ENCODE peak calls at places on chromosomes 7 and 10, in four cellular contexts. Z is kidney epithelial cell, F is testis, U is bronchial epithelial cell. H is an unnamed sample.

GRCh38 chr10:119521443-119522204 is 20.9 kb downstream of the RGS10 start:
- DNase-seq in F (no peak), Z (peak), U (peak), H (peak)

GRCh38 chr7:45223078-45223477 is 65.5 kb downstream of the RAMP3 start:
- DNase-seq in Z (no peak), U (no peak), F (no peak), H (no peak)

GRCh38 chr7:105222953-105223352 is 165.8 kb downstream of the SRPK2 start:
- DNase-seq in Z (no peak), F (no peak), U (no peak), H (no peak)

GRCh38 chr7:119964640-119965542 is 308.1 kb upstream of the KCND2 start:
- DNase-seq in U (no peak), Z (no peak), F (no peak), H (no peak)

GRCh38 chr7:154289119-154289518 is 236.9 kb downstream of the DPP6 start:
- DNase-seq in Z (no peak), U (no peak), F (no peak), H (no peak)

GRCh38 chr10:48792687-48793096 is 108.0 kb downstream of the WDFY4 start:
- DNase-seq in U (peak), Z (no peak), F (no peak), H (peak)

GRCh38 chr7:105639677-105640493 is 58.6 kb upstream of the EFCAB10 start:
- DNase-seq in U (no peak), F (no peak), Z (no peak), H (no peak)

GRCh38 chr10:34024708-34025425 is 690.4 kb upstream of the NRP1 start:
- DNase-seq in U (peak), F (peak), Z (no peak), H (no peak)

GRCh38 chr10:30489291-30489823 is 55.4 kb downstream of the MAP3K8 start:
- DNase-seq in U (no peak), F (no peak), Z (no peak), H (no peak)

GRCh38 chr10:69769395-69769989 is 32.2 kb upstream of the COL13A1 start:
- DNase-seq in Z (peak), F (peak), U (peak), H (peak)

GRCh38 chr7:84331665-84332064 is 137.1 kb upstream of the SEMA3A start:
- DNase-seq in F (no peak), U (no peak), Z (peak), H (peak)

GRCh38 chr10:69232736-69233135 is 12.6 kb downstream of the HKDC1 start:
- DNase-seq in U (no peak), F (no peak), Z (no peak), H (no peak)

GRCh38 chr10:19014034-19014433 is 34.6 kb upstream of the MALRD1 start:
- DNase-seq in F (no peak), Z (peak), U (peak), H (peak)

GRCh38 chr7:21942955-21943354 is 2.7 kb downstream of the CDCA7L start:
- DNase-seq in Z (no peak), F (no peak), U (no peak), H (no peak)

GRCh38 chr7:27586825-27587224 is 75.9 kb downstream of the HIBADH start:
- DNase-seq in U (no peak), Z (no peak), F (no peak), H (no peak)

GRCh38 chr10:17981766-17982380 is 30.2 kb downstream of the SLC39A12 start:
- DNase-seq in Z (no peak), F (no peak), U (peak), H (peak)

GRCh38 chr10:4902571-4903011 is 60.6 kb upstream of the AKR1C1 start:
- DNase-seq in Z (no peak), F (peak), U (peak), H (no peak)

GRCh38 chr7:42254217-42254616 is 17.2 kb upstream of the GLI3 start:
- DNase-seq in F (no peak), Z (no peak), U (peak), H (no peak)

GRCh38 chr10:93999401-93999851 is 5.7 kb downstream of the PLCE1 start:
- DNase-seq in F (peak), Z (no peak), U (peak), H (peak)

GRCh38 chr10:71145352-71145945 is 66.9 kb upstream of the UNC5B start:
- DNase-seq in F (no peak), U (peak), Z (no peak), H (no peak)

GRCh38 chr7:47443049-47443448 is 138.9 kb downstream of the TNS3 start:
- DNase-seq in F (no peak), U (no peak), Z (no peak), H (no peak)

GRCh38 chr10:22137542-22137941 is 80.3 kb downstream of the EBLN1 start:
- DNase-seq in U (no peak), F (no peak), Z (no peak), H (no peak)

GRCh38 chr7:29684787-29685650 is 121.3 kb upstream of the WIPF3 start:
- DNase-seq in Z (peak), U (peak), F (peak), H (peak)

GRCh38 chr7:19958309-19958896 is 185.0 kb upstream of the TMEM196 start:
- DNase-seq in Z (peak), U (peak), F (no peak), H (peak)

DNA sequence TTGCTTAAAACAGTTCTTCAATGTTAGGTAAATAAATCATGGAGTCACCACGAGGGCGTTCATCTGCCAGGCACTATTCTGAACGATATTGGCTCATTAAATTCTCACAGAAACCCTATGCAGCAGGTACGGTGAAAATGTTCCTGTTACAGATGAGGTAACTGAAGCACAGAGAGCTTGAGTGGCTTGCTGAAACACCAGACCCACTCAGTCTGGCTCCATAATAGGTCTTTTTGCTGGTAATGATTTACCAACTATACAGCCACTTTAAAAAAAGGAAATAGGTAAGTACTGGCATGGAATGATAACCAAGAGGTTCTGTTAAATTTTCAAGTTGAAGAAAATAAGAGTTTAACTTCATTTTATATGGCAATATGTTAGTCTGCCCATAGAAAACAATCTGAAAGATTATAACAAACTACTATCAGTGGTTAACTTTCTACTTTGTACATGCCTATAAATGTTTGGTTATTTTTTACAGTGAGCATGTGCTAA is 1.3 kb upstream of the TM9SF3 start:
- DNase-seq in U (no peak), Z (no peak), F (no peak), H (no peak)
- H3K4me3 ChIP-seq in U (no peak), Z (peak), F (peak), H (no peak)

DNA sequence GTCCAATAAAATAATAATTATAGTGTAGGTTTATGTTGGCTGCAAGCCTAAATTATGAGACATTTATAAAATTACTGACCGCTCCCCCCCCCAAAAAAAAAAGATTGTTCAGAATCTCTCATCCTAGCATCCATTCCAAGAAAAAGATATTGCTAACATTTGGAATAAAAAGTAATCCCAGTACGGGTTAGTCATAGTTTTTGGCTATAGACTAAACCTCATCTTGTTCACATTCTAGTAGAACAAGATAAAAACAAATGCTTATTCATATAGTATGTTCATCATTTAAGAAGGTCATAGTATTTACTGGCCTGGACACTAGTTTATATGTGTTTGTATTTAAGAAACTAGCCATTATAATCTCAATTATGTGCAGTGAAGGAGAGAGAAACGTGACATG is 44.0 kb downstream of the ADK start:
- DNase-seq in U (no peak), F (no peak), Z (no peak), H (no peak)
- TF ChIP-seq CTCF in U (no peak), F (no peak), Z (no peak), H (no peak)

GRCh38 chr7:73742753-73743641 is 4.4 kb upstream of the ABHD11 start:
- DNase-seq in F (no peak), U (peak), Z (peak), H (no peak)
- H3K4me3 ChIP-seq in F (no peak), U (no peak), Z (no peak), H (no peak)

DNA sequence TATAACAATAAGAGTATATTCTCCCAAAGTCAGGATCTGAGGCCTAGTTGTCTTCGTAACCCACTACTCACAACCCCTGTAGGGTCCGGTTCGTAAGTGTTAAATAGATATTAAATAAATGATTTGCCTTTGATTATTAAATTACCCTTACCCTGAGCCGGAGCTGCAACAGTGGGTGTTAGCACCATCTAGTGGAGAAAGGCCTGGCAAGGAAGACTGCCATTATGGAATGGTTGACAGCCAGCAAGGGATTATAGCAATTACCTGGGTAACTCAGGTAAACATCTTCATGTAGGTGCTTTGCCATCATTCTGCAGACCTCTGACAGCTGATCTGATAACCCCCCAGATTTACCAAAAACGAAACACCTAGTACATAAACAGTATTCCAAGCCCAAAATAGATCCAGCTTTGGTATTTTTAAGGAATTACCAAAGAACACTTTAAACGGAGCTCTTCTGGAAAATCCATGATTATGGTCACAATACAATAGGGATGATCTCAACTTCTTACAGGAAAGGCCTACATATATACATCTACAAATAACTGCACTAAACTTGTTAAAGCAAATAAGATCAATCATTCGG is 69.8 kb downstream of the HTR7 start:
- DNase-seq in F (peak), Z (no peak), U (peak), H (no peak)
- TF ChIP-seq CTCF in F (peak), Z (peak), U (peak), H (peak)

GRCh38 chr7:82945056-82945455 is 217.6 kb downstream of the PCLO start:
- DNase-seq in F (no peak), U (no peak), Z (no peak), H (no peak)
- H3K4me3 ChIP-seq in F (no peak), U (no peak), Z (no peak), H (no peak)

GRCh38 chr10:125698599-125698998 is 15.6 kb upstream of the TEX36 start:
- DNase-seq in F (peak), U (no peak), Z (no peak), H (no peak)

GRCh38 chr10:125699562-125700143 is 16.7 kb upstream of the TEX36 start:
- DNase-seq in Z (no peak), U (no peak), F (no peak), H (no peak)

GRCh38 chr10:125694874-125695273 is 11.9 kb upstream of the TEX36 start:
- DNase-seq in U (peak), Z (no peak), F (no peak), H (peak)

DNA sequence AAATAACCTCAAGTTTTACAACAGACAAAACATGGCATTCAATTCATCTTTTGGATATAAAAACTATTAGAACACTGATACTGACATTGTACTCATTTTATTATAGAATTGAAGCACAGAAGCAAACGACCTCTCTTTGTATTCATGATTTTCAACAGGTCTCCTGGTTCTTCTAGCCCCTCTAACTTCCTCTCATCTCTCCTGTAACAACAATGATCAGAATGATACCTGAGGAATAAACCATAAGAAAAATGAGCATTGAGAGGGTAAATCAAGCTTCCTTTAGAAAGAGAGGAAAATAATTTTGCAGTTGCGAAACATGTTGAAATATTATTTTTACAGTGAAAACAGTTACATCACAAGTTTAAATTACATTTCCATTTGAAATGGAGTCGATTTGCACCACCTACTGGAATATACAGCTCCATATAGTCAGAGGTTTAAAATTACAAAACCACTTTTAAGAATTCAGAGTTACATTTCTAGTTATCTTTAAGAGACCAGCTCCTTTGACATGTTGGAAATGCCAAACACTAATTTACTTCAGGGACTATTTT is 17.5 kb upstream of the TEX36 start:
- DNase-seq in U (peak), F (no peak), Z (no peak), H (no peak)
- TF ChIP-seq CTCF in U (no peak), F (no peak), Z (no peak), H (no peak)

GRCh38 chr7:151012921-151013347 is 11.4 kb downstream of the ATG9B start:
- DNase-seq in Z (no peak), U (no peak), F (peak), H (no peak)

GRCh38 chr7:151014950-151015349 is 9.3 kb downstream of the ATG9B start:
- DNase-seq in U (peak), F (no peak), Z (no peak), H (no peak)

GRCh38 chr7:151013728-151014497 is 10.4 kb downstream of the ATG9B start:
- DNase-seq in Z (no peak), F (peak), U (no peak), H (no peak)

GRCh38 chr7:151012031-151012692 is 12.1 kb downstream of the ATG9B start:
- DNase-seq in Z (no peak), F (no peak), U (no peak), H (no peak)

GRCh38 chr7:151013356-151013727 is 11.0 kb downstream of the ATG9B start:
- DNase-seq in U (no peak), F (no peak), Z (no peak), H (no peak)
- H3K4me3 ChIP-seq in U (no peak), F (peak), Z (peak), H (peak)

GRCh38 chr7:13179011-13179574 is 491.7 kb downstream of the ARL4A start:
- DNase-seq in U (peak), F (no peak), Z (no peak), H (no peak)
- TF ChIP-seq CTCF in U (peak), F (no peak), Z (no peak), H (no peak)

DNA sequence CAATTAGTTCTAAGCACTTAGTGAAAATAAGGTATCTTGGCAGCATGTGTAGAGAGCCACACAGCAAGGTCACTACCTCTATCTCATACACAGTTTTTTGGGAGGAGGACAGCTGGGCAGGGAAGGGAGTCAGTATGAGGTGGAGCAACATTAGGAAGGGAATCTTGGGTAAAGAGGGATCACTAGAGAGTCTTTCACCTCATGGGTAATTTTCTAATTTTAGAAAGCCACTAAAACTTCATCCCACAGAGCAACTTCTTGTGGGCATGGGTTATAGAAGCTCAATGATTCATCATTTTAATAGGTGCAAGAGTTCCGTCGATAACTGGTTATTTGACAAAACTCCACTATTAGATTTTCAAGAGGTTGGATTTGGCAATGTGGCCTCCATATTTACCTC is 2.5 kb downstream of the NRAP start:
- DNase-seq in U (no peak), F (no peak), Z (no peak), H (no peak)
- H3K4me3 ChIP-seq in U (no peak), F (no peak), Z (no peak), H (no peak)

GRCh38 chr10:62620491-62620890 is 184.0 kb upstream of the ADO start:
- DNase-seq in Z (no peak), U (no peak), F (no peak), H (no peak)
- TF ChIP-seq CTCF in Z (no peak), U (no peak), F (no peak), H (no peak)